ENCODE peak calls at places on chromosomes 3 and 15, in nine cellular contexts. E is CD4-positive, alpha-beta T cell; M is GM20000; A is Peyer's patch; D is body of pancreas; X is fibroblast of mammary gland; T is NB4; L is HFFc6; K is kidney. I is an unnamed sample.

GRCh38 chr15:43908641-43909040 is 81.8 kb downstream of the WDR76 start:
- DNase-seq in D (no peak), L (no peak), E (no peak), T (no peak), A (no peak), M (no peak), K (no peak), X (no peak), I (no peak)

GRCh38 chr3:175150812-175151411 is 291.8 kb downstream of the NAALADL2 start:
- DNase-seq in D (no peak), A (no peak), K (no peak), E (no peak), M (no peak), T (no peak), X (no peak), L (no peak), I (no peak)

GRCh38 chr3:141934354-141934753 is 57.9 kb downstream of the ATP1B3 start:
- DNase-seq in T (no peak), X (no peak), D (no peak), L (no peak), E (no peak), K (no peak), M (no peak), A (no peak), I (no peak)

GRCh38 chr15:62248277-62248974 is 83.3 kb upstream of the C2CD4B start:
- DNase-seq in X (no peak), A (no peak), E (no peak), L (no peak), T (no peak), K (peak), M (no peak), D (no peak), I (no peak)

GRCh38 chr15:43251185-43251862 is 15.4 kb downstream of the TGM5 start:
- DNase-seq in T (peak), K (no peak), L (no peak), A (no peak), X (no peak), D (no peak), E (no peak), M (no peak), I (no peak)

GRCh38 chr3:187522293-187522692 is 147.9 kb downstream of the SST start:
- DNase-seq in K (no peak), D (no peak), A (no peak), X (no peak), L (no peak), T (no peak), E (no peak), M (no peak), I (no peak)

GRCh38 chr3:159273608-159274007 is 471.8 kb downstream of the MFSD1 start:
- DNase-seq in E (no peak), L (peak), D (peak), T (peak), X (peak), M (no peak), K (no peak), A (no peak), I (no peak)

GRCh38 chr15:96352594-96353377 is 22.3 kb downstream of the NR2F2 start:
- DNase-seq in T (no peak), K (peak), E (no peak), M (no peak), L (peak), X (peak), A (peak), D (no peak), I (no peak)

GRCh38 chr15:27623149-27623548 is 476.0 kb downstream of the OCA2 start:
- DNase-seq in T (no peak), K (no peak), E (no peak), X (no peak), L (no peak), A (no peak), D (no peak), M (no peak), I (no peak)

GRCh38 chr3:146217324-146217723 is 33.6 kb downstream of the PLSCR4 start:
- DNase-seq in M (no peak), K (no peak), X (peak), A (no peak), L (no peak), T (no peak), D (no peak), E (no peak), I (no peak)

GRCh38 chr3:156620260-156620659 is 54.1 kb upstream of the TIPARP start:
- DNase-seq in E (no peak), D (no peak), T (peak), X (peak), K (no peak), M (no peak), L (no peak), A (peak), I (no peak)

GRCh38 chr3:34777361-34777760 is 862.0 kb upstream of the ARPP21 start:
- DNase-seq in A (no peak), X (no peak), K (no peak), M (no peak), L (no peak), E (no peak), D (no peak), T (no peak), I (no peak)

GRCh38 chr3:15794303-15794771 is 3.4 kb downstream of the ANKRD28 start:
- DNase-seq in X (peak), L (peak), D (no peak), A (no peak), T (peak), K (no peak), M (peak), E (no peak), I (no peak)

GRCh38 chr3:55904716-55905115 is 417.6 kb upstream of the WNT5A start:
- DNase-seq in X (no peak), E (no peak), L (no peak), T (no peak), D (no peak), M (no peak), K (no peak), A (no peak), I (no peak)

GRCh38 chr3:124770341-124771082 is 40.3 kb downstream of the UMPS start:
- DNase-seq in X (no peak), K (peak), E (no peak), L (no peak), M (no peak), D (no peak), T (no peak), A (no peak), I (no peak)

GRCh38 chr15:71564217-71564616 is 246.1 kb upstream of the NR2E3 start:
- DNase-seq in D (no peak), L (no peak), X (no peak), E (no peak), A (no peak), M (no peak), K (no peak), T (no peak), I (no peak)

GRCh38 chr3:50658831-50659230 is 15.9 kb upstream of the DOCK3 start:
- DNase-seq in L (no peak), X (no peak), T (no peak), D (no peak), E (no peak), A (peak), M (no peak), K (no peak), I (no peak)

GRCh38 chr3:179067839-179068238 is 3.8 kb downstream of the ZMAT3 start:
- DNase-seq in M (no peak), A (no peak), T (no peak), X (no peak), E (no peak), K (no peak), L (no peak), D (no peak), I (no peak)

GRCh38 chr15:91853968-91854943 is 748 bp downstream of the SLCO3A1 start:
- DNase-seq in T (peak), X (peak), M (peak), D (peak), E (peak), L (no peak), K (peak), A (peak), I (no peak)

GRCh38 chr3:59885907-59886400 is 836.1 kb upstream of the CFAP20DC start:
- DNase-seq in L (no peak), E (no peak), T (no peak), X (no peak), M (no peak), K (no peak), D (no peak), A (no peak), I (no peak)

GRCh38 chr3:51940648-51941421 is 869 bp downstream of the RRP9 start:
- DNase-seq in X (peak), K (peak), E (no peak), T (no peak), L (no peak), M (no peak), D (no peak), A (peak), I (no peak)

GRCh38 chr3:114623420-114624046 is 329.7 kb downstream of the TIGIT start:
- DNase-seq in A (no peak), T (no peak), E (no peak), L (no peak), X (no peak), M (no peak), D (no peak), K (no peak), I (no peak)
- TF ChIP-seq CTCF in A (no peak), T (no peak), E (no peak), L (no peak), X (no peak), M (no peak), D (no peak), K (no peak), I (no peak)

DNA sequence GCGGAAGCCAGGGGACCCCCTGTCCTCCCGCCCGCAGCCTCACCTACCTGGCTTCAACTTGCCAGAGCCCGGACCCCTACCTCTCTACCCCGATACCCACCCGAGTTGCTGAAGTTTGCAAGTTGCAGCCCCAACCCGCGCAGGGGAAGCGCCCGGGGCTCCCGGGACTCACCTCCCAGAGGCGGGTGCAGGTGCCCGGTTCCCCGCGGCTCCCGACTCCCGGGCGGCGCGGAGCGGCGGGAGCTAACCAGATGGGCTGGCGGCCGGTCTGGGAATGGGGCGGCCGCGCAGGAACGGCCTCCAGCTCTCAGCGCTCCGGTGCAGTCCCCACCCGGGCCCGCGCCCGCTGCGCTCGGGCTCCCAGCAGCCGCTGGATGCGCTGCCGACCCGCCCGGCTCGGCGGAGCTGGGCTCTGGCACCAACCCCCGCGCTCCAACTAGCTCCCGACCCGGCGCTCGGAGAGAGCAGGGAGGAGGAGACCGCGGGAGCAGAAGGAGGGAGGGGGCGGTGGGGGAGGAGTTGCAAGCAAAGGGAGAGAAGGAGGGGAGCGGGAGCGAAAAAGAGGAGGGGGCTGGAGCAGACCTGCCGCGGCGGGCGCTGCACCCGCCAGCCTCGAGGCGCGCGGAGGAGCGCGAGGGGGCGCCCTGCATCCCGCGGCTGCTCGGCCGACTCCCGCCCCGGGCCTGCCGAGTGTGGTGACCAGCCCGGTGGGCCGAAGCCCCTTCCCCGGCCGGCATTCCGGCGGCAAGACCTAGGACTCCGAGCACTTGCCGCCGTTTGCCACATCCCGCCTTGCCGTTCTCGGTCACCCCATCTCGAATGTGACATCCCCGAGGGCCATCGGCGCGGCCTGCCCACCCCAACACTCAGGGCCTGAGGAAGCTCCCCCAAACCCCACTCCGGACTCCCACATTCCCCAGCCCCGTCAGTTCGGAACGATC is at the start of gene SEMA5B:
- DNase-seq in A (peak), K (peak), X (no peak), L (no peak), D (peak), M (peak), T (no peak), E (no peak), I (no peak)
- TF ChIP-seq CTCF in A (no peak), K (no peak), X (no peak), L (peak), D (peak), M (peak), T (no peak), E (peak), I (peak)

DNA sequence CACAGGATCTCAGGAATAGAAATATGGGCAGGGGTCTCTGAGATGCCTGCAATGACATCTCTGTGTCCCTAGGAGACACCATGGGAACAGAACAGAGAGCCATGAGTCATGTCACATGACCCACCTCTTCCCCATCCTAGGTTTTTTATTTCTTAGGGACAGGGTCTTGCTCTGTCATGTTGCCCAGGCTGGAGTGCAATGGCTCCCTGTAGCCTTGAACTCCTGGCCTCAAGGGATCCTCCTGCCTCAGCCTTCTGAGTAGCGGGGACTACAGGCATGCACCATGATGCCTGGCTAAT is 6.4 kb downstream of the ALPK3 start:
- DNase-seq in A (no peak), E (no peak), D (no peak), T (no peak), K (no peak), M (no peak), L (no peak), X (no peak), I (no peak)
- TF ChIP-seq CTCF in A (no peak), E (no peak), D (no peak), T (no peak), K (no peak), M (no peak), L (peak), X (no peak), I (no peak)

GRCh38 chr15:88529021-88529630 is 17.4 kb downstream of the DET1 start:
- DNase-seq in E (no peak), L (peak), X (peak), A (no peak), K (no peak), M (no peak), D (no peak), T (peak), I (no peak)

GRCh38 chr15:88537591-88538317 is 8.7 kb downstream of the DET1 start:
- DNase-seq in A (no peak), L (no peak), E (no peak), K (no peak), M (no peak), D (no peak), T (no peak), X (no peak), I (no peak)

GRCh38 chr15:88535607-88536313 is 10.7 kb downstream of the DET1 start:
- DNase-seq in D (no peak), M (no peak), E (no peak), T (no peak), X (no peak), L (no peak), K (no peak), A (no peak), I (no peak)

GRCh38 chr15:88535100-88535499 is 11.4 kb downstream of the DET1 start:
- DNase-seq in E (no peak), K (no peak), L (peak), D (no peak), X (peak), M (no peak), A (no peak), T (no peak), I (no peak)

DNA sequence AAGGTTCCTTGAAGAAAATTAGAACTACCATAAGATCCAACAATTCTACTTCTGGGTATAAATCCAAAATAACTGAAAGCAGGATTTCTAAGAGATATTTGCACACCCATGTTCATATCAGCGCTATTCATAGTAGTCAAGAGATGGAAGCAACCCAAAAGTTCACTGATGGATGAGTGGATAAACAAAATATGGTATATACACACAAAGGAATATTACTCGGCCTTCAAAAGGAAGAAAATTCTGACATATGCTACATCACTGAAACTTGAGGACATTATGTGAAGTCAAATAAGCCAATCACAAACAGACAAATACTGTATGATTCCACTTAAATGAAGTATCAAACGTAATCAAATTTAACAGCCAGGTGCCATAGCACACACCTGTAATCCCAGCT is 13.1 kb downstream of the DET1 start:
- DNase-seq in A (no peak), T (no peak), E (no peak), D (no peak), M (no peak), X (no peak), K (no peak), L (no peak), I (no peak)
- TF ChIP-seq CTCF in A (no peak), T (no peak), E (no peak), D (no peak), M (no peak), X (no peak), K (no peak), L (no peak), I (no peak)

DNA sequence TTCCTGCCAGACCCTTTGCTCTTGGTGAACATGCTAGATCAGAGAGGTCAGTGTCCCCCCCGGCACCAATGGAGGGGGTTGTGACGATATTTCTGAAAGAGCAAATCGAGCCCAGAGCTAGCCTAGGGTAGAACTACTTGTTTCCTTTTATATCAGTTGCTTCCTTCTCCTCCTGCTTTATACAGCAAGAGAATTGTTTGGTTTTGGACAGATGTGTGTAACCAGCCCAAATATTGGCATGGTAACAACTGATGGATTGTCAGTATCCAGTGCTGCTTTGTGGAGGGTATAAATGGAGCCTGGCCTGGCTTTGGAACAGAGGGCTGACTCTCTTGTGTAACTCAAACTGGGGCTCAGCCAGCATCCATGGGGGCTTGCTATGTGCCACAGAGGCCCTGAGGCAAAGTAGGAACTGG is 27.2 kb downstream of the SNX1 start:
- DNase-seq in M (no peak), K (no peak), E (no peak), X (no peak), L (no peak), A (no peak), D (no peak), T (no peak), I (no peak)
- TF ChIP-seq CTCF in M (no peak), K (no peak), E (no peak), X (no peak), L (no peak), A (no peak), D (no peak), T (no peak), I (no peak)

DNA sequence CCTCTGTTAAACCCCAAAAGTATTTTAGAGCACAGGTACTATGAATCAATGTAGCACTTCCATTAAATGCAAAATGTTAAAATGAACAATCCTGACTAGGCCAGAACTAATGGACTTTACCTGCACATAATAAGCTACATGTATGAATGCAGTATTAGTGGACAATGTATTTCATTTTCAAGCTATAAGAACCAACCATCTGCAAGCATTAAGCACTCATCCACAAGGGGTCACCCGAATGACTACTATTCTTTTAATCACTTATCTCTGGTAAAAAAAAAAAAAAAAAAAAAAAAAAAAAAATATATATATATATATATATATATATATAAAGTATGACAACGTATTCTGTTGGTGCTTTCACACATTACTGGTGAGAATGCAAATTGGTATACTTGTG is 7.2 kb downstream of the HERC1 start:
- DNase-seq in T (peak), L (peak), X (peak), D (no peak), K (no peak), A (no peak), E (no peak), M (no peak), I (no peak)
- TF ChIP-seq CTCF in T (no peak), L (peak), X (peak), D (no peak), K (peak), A (no peak), E (peak), M (no peak), I (no peak)

GRCh38 chr3:45125550-45126026 is 20.6 kb downstream of the CDCP1 start:
- DNase-seq in X (no peak), D (peak), L (no peak), A (peak), E (no peak), M (no peak), T (no peak), K (no peak), I (no peak)
- TF ChIP-seq CTCF in X (no peak), D (peak), L (no peak), A (no peak), E (no peak), M (no peak), T (no peak), K (no peak), I (no peak)

DNA sequence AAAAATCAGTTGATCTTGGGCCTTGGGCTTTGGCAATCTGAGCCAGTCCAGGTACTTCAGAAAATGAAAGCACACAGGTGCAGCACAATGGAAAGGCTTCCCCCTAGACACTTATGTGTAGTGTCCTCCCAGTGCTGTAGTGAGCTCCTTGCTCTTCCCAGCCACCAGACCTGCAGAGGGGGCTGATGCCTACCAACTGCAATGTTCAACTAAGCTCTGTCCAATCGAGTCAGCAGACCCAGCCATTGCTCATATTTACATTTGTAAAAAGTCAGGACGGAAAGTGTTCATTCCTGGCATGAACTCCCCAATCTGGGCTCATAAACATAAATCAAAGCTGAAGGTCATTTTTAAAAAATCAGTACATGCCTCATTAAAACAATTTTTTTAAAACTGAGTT is 73.0 kb downstream of the FOXP1 start:
- DNase-seq in M (no peak), D (no peak), T (no peak), X (peak), A (no peak), K (no peak), L (peak), E (no peak), I (no peak)
- TF ChIP-seq CTCF in M (no peak), D (no peak), T (no peak), X (peak), A (no peak), K (no peak), L (peak), E (no peak), I (no peak)

DNA sequence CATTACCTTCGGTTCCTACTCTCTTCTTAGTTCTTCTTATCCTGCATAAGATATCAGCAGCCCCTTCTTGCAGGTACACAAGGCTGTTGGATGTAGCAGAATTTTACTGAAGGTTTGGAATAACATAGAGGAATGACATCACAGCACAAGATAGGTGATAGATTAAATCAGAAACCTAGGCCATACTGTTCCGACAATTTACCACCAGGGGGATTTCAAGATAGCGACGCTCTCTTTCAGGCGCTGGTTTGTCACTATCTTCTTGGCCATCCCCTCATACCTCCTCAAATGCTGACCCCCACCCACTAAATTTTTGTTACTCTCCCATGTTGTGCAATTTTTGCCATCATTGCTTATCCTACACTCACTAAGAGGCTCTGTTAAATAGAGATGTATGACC is 3.5 kb downstream of the SIDT1 start:
- DNase-seq in M (no peak), X (no peak), T (no peak), E (no peak), L (no peak), D (no peak), A (no peak), K (no peak), I (no peak)
- TF ChIP-seq CTCF in M (no peak), X (peak), T (no peak), E (peak), L (peak), D (no peak), A (peak), K (no peak), I (no peak)

I was measured in thoracic aorta.